ENCODE peak calls at places on chromosomes 7 and 10, in six cellular contexts. B is AG04450; S is body of pancreas; A is breast epithelium; E is tibial artery; D is CD4-positive, alpha-beta T cell. X is an unnamed sample.

GRCh38 chr10:79381804-79382221 is 34.5 kb downstream of the PPIF start:
- DNase-seq in B (peak), S (peak), A (peak), E (peak), D (no peak), X (peak)

GRCh38 chr10:132648072-132648855 is 110.7 kb downstream of the INPP5A start:
- DNase-seq in B (no peak), S (peak), A (no peak), E (no peak), D (no peak), X (no peak)

GRCh38 chr7:41207141-41207540 is 495.7 kb downstream of the INHBA start:
- DNase-seq in B (no peak), S (no peak), A (no peak), E (no peak), D (no peak), X (no peak)

GRCh38 chr10:45411607-45411940 is 37.6 kb downstream of the ALOX5 start:
- DNase-seq in B (no peak), S (no peak), A (no peak), E (no peak), D (no peak), X (no peak)

GRCh38 chr10:24974978-24975377 is 22.6 kb upstream of the PRTFDC1 start:
- DNase-seq in B (no peak), S (no peak), A (no peak), E (peak), D (no peak), X (peak)

GRCh38 chr10:133100706-133101463 is 13.2 kb downstream of the ADGRA1 start:
- DNase-seq in B (no peak), S (peak), A (no peak), E (no peak), D (no peak), X (no peak)

GRCh38 chr7:14902589-14902963 is at the start of gene DGKB:
- DNase-seq in B (no peak), S (peak), A (no peak), E (no peak), D (no peak), X (peak)

GRCh38 chr7:90455163-90456030 is 14.0 kb upstream of the PTTG1IP2 start:
- DNase-seq in B (peak), S (no peak), A (no peak), E (no peak), D (no peak), X (peak)

GRCh38 chr7:122752583-122752982 is 49.9 kb upstream of the RNF148 start:
- DNase-seq in B (no peak), S (no peak), A (no peak), E (no peak), D (no peak), X (no peak)

DNA sequence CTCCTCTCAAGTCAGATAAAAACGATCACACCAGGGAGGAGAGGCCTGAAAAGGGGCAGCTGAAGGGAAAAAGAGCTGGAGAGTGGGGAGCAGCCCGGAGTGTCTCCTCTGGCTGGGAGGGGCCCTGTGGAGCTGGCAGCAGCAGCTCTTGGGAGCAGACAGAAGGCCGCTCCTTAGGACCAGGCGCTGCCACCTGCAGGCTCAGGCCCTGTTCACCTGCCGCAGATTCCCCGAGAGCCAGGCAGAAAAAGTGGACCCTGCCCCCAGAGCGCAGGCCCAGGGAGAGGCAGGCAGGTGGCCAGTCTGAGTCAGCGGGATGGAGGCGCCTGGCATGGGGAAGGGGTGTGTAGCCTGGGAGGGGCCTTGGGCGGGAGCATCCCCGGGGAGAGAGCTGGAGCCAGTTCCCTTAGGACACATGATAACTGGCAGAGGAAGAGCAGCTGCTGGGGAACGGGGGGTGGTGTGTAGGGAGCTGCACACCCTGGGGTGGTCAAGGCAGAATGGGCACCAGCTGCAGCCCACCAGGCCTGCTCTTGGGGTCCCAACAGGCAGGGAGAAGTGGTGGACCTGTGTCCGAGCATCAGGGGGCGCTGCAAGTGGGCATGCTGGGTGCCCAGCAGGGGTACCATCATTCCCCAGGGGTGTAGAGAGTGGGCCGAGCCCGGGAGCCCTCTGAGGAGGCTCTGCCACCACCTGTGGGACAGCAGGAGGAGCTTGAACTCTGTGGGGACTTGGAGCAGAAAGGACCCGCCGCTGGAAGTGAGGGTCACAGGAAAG is 177.2 kb upstream of the RHEB start:
- DNase-seq in B (no peak), S (peak), A (no peak), E (no peak), D (no peak), X (no peak)
- TF ChIP-seq CTCF in B (no peak), S (no peak), A (no peak), E (no peak), D (no peak), X (no peak)

GRCh38 chr7:150688630-150689029 is 3.1 kb downstream of the GIMAP2 start:
- DNase-seq in B (no peak), S (no peak), A (no peak), E (no peak), D (no peak), X (no peak)
- H3K27ac ChIP-seq in B (no peak), S (no peak), A (no peak), E (no peak), D (peak), X (no peak)

GRCh38 chr10:34905200-34905927 is 90.3 kb upstream of the PARD3 start:
- DNase-seq in B (no peak), S (no peak), A (no peak), E (no peak), D (no peak), X (no peak)
- TF ChIP-seq CTCF in B (no peak), S (no peak), A (no peak), E (no peak), D (no peak), X (no peak)

GRCh38 chr10:97520520-97520919 is 21.8 kb downstream of the UBTD1 start:
- DNase-seq in B (no peak), S (no peak), A (no peak), E (no peak), D (no peak), X (no peak)
- H3K27ac ChIP-seq in B (no peak), S (no peak), A (no peak), E (no peak), D (no peak), X (no peak)

GRCh38 chr10:1142596-1142995 is 86.4 kb downstream of the WDR37 start:
- DNase-seq in B (no peak), S (no peak), A (no peak), E (no peak), D (no peak), X (no peak)
- TF ChIP-seq CTCF in B (no peak), S (peak), A (no peak), E (no peak), D (no peak), X (peak)

GRCh38 chr7:9983048-9983447 is 990.6 kb upstream of the PHF14 start:
- DNase-seq in B (no peak), S (no peak), A (no peak), E (no peak), D (no peak), X (no peak)

GRCh38 chr7:9978111-9979064 is 995.3 kb upstream of the PHF14 start:
- DNase-seq in B (no peak), S (no peak), A (no peak), E (no peak), D (no peak), X (no peak)

DNA sequence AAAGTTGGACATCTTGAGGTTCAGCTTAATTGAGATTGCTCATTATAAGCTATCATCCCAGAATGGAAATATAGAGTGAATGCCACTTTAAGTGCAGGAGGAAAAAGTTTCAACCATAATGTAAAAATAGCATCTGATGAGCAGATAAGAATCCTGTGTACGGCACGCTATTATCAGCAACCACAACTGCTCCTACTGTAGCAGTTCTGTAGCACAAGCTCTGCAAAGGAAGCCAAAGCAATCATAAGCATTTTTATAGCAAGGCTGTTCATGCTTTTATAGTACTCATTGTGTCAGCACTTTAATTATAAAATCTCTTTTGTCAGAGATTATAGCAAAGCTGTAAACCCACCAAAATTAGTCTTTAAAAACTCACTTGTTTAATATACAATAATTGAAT is 991.7 kb upstream of the PHF14 start:
- DNase-seq in B (no peak), S (no peak), A (no peak), E (no peak), D (no peak), X (no peak)
- H3K27ac ChIP-seq in B (no peak), S (no peak), A (no peak), E (no peak), D (no peak), X (no peak)

DNA sequence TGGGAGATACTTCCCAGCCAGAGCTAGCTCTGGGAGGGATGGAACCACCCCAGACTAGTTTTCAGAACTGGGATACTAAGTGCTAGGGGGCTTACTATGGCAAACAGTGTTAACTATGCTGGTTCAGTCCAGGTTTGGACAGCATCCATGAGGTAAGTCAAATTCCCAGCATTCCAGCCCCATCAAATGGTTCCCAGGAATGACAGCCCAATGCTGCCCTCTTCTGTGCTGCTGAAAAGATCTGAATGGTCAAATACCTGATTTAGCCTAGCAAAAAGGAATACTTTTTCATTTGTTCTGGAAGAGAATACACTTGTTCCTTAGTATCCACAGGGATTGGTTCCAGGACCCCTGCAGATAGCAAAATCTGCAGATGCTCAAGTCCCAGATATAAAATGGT is 141.8 kb upstream of the CCDC6 start:
- DNase-seq in B (no peak), S (peak), A (no peak), E (no peak), D (no peak), X (no peak)
- TF ChIP-seq CTCF in B (peak), S (peak), A (peak), E (peak), D (no peak), X (peak)

DNA sequence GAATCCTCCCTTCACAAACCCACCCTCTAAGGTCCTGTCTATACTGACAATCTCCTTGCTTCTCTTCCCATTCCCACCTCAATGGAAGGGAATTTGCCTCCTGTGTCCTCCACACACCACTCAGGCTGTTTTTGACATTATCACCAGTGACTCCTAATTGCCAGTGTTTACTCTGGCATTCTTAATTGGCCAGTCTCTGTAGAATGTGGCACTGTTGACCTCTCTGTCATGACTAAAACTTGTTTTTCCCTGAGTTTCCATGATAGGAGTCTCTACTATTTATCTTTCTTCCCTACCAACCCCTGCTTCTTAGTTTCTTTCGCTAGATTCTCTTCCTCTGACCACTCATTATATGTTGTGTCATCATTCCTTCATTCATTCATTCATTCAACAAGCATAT is 12.1 kb downstream of the SLC16A12 start:
- DNase-seq in B (no peak), S (no peak), A (no peak), E (no peak), D (no peak), X (peak)
- H3K27ac ChIP-seq in B (no peak), S (peak), A (no peak), E (peak), D (no peak), X (peak)

DNA sequence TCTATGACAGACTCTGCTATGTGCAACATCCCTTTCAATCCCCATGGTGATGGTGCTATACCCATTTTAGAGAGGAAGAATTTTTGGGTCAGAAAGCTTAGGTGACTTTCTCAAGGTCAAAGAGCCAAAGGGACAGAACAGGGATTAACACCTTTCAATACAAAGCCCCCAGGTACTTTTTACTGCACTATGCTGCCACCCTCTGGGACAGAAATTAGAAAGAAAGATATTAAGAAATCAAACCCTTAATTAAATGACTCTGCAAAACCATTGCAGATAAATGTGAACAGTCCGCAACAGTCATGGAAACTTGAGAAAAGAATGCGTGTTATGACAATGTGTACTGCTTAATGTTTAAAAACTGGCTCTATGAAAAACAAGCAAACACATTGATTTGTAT is 673.7 kb downstream of the MAGI2 start:
- DNase-seq in B (no peak), S (no peak), A (no peak), E (no peak), D (no peak), X (no peak)
- TF ChIP-seq CTCF in B (no peak), S (peak), A (no peak), E (no peak), D (no peak), X (peak)